ENCODE peak calls at places on chromosomes 1 and 21, in six cellular contexts. H is activated CD4-positive, alpha-beta T cell treated with anti-CD3 and anti-CD28 coated beads, Interleukin-2, amount 50 U/mL, for 1 hour; X is nucleus accumbens; Y is cardiac fibroblast; V is HCEC 1CT; U is SHP77. S is an unnamed sample.

GRCh38 chr1:225817611-225818061 is 7.7 kb downstream of the EPHX1 start:
- DNase-seq in H (no peak), X (peak), Y (peak), V (peak), U (peak), S (peak)

GRCh38 chr1:154198756-154199562 is 7.1 kb upstream of the TPM3 start:
- DNase-seq in H (peak), X (no peak), Y (peak), V (peak), U (peak), S (peak)

GRCh38 chr1:115063238-115063901 is 25.9 kb downstream of the TSPAN2 start:
- DNase-seq in H (peak), X (no peak), Y (no peak), V (no peak), U (no peak), S (peak)

GRCh38 chr1:54741531-54741930 is 22.8 kb downstream of the PARS2 start:
- DNase-seq in H (no peak), X (no peak), Y (no peak), V (no peak), U (no peak), S (no peak)

GRCh38 chr21:36471254-36471723 is 8.6 kb downstream of the CLDN14 start:
- DNase-seq in H (no peak), X (no peak), Y (peak), V (no peak), U (no peak), S (peak)

GRCh38 chr1:60065199-60065598 is 8.4 kb downstream of the C1orf87 start:
- DNase-seq in H (no peak), X (no peak), Y (no peak), V (no peak), U (no peak), S (no peak)

GRCh38 chr1:178500936-178501554 is 4.3 kb upstream of the CLEC20A start:
- DNase-seq in H (no peak), X (no peak), Y (no peak), V (no peak), U (no peak), S (no peak)

GRCh38 chr1:76726251-76726650 is 141.0 kb upstream of the ST6GALNAC5 start:
- DNase-seq in H (no peak), X (no peak), Y (no peak), V (peak), U (no peak), S (peak)

GRCh38 chr1:211564084-211564483 is 14.9 kb downstream of the SLC30A1 start:
- DNase-seq in H (no peak), X (no peak), Y (no peak), V (no peak), U (no peak), S (no peak)

GRCh38 chr21:37300114-37300746 is 33.1 kb upstream of the VPS26C start:
- DNase-seq in H (no peak), X (no peak), Y (no peak), V (no peak), U (no peak), S (no peak)

GRCh38 chr1:229234870-229235472 is 35.9 kb upstream of the RAB4A start:
- DNase-seq in H (no peak), X (no peak), Y (no peak), V (no peak), U (no peak), S (no peak)

GRCh38 chr1:190178827-190179226 is 298.8 kb downstream of the BRINP3 start:
- DNase-seq in H (no peak), X (no peak), Y (no peak), V (no peak), U (no peak), S (no peak)

GRCh38 chr1:70411360-70411844 is 334 bp downstream of the CTH start:
- DNase-seq in H (no peak), X (no peak), Y (peak), V (peak), U (peak), S (no peak)

GRCh38 chr1:23824711-23825075 is 536 bp downstream of the HMGCL start:
- DNase-seq in H (no peak), X (no peak), Y (no peak), V (no peak), U (no peak), S (no peak)

GRCh38 chr1:25913166-25913565 is 6.9 kb upstream of the STMN1 start:
- DNase-seq in H (no peak), X (no peak), Y (no peak), V (no peak), U (no peak), S (no peak)

GRCh38 chr1:93257889-93258288 is 77.4 kb downstream of the CCDC18 start:
- DNase-seq in H (no peak), X (no peak), Y (no peak), V (no peak), U (no peak), S (no peak)

GRCh38 chr1:226778657-226779058 is 39.6 kb upstream of the ITPKB start:
- DNase-seq in H (no peak), X (no peak), Y (peak), V (peak), U (no peak), S (peak)

GRCh38 chr21:33396966-33397365 is 6.2 kb upstream of the IFNGR2 start:
- DNase-seq in H (no peak), X (no peak), Y (peak), V (peak), U (no peak), S (peak)

GRCh38 chr1:198671136-198671535 is 32.3 kb downstream of the PTPRC start:
- DNase-seq in H (no peak), X (no peak), Y (no peak), V (no peak), U (no peak), S (no peak)

GRCh38 chr1:29260531-29260930 is 24.2 kb downstream of the PTPRU start:
- DNase-seq in H (no peak), X (no peak), Y (no peak), V (no peak), U (no peak), S (no peak)

GRCh38 chr1:152145789-152146188 is 13.2 kb downstream of the RPTN start:
- DNase-seq in H (no peak), X (no peak), Y (no peak), V (no peak), U (no peak), S (no peak)

GRCh38 chr1:2384130-2384860 is 7.1 kb downstream of the MORN1 start:
- DNase-seq in H (no peak), X (no peak), Y (no peak), V (no peak), U (no peak), S (no peak)

GRCh38 chr1:68808351-68808750 is 311.5 kb upstream of the DEPDC1 start:
- DNase-seq in H (no peak), X (no peak), Y (no peak), V (no peak), U (no peak), S (no peak)

GRCh38 chr1:36984026-36984425 is 50.3 kb downstream of the GRIK3 start:
- DNase-seq in H (no peak), X (no peak), Y (no peak), V (no peak), U (no peak), S (no peak)